ENCODE peak calls at places on chromosomes 2 and 18, in nine cellular contexts. R, T, W, G, Z, J, E, C and F are unnamed samples.

GRCh38 chr2:241177935-241178334 is 10.5 kb upstream of the ANO7 start:
- DNase-seq in R (no peak), T (no peak), W (no peak), G (no peak), Z (no peak), J (no peak), E (no peak), C (no peak), F (no peak)

GRCh38 chr2:197079832-197080555 is 153.5 kb upstream of the PGAP1 start:
- DNase-seq in R (no peak), T (peak; percentile 62), W (peak; percentile 78), G (no peak), Z (no peak), J (no peak), E (no peak), C (peak; percentile 30), F (peak; percentile 75)

GRCh38 chr2:157488877-157489276 is 45.0 kb upstream of the CYTIP start:
- DNase-seq in R (no peak), T (no peak), W (no peak), G (no peak), Z (no peak), J (no peak), E (no peak), C (no peak), F (peak; percentile 17)

GRCh38 chr2:74357627-74358026 is 14.4 kb upstream of the SLC4A5 start:
- DNase-seq in R (no peak), T (no peak), W (peak; percentile 12), G (peak; percentile 6), Z (no peak), J (no peak), E (no peak), C (no peak), F (no peak)

GRCh38 chr2:230130668-230131364 is 62.1 kb upstream of the SLC16A14 start:
- DNase-seq in R (peak; percentile 81), T (peak; percentile 19), W (peak; percentile 80), G (peak; percentile 93), Z (no peak), J (no peak), E (peak; percentile 21), C (peak; percentile 86), F (peak; percentile 79)

GRCh38 chr2:220275454-220275853 is 648.0 kb downstream of the SLC4A3 start:
- DNase-seq in R (no peak), T (no peak), W (peak; percentile 69), G (no peak), Z (no peak), J (no peak), E (no peak), C (peak; percentile 33), F (no peak)

GRCh38 chr2:174792309-174793025 is 28.2 kb upstream of the CHRNA1 start:
- DNase-seq in R (no peak), T (no peak), W (no peak), G (peak; percentile 34), Z (no peak), J (no peak), E (no peak), C (no peak), F (peak; percentile 62)

GRCh38 chr2:127879899-127880298 is 5.9 kb downstream of the AMMECR1L start:
- DNase-seq in R (no peak), T (no peak), W (no peak), G (no peak), Z (no peak), J (no peak), E (no peak), C (no peak), F (no peak)

GRCh38 chr18:48589797-48590519 is 51.1 kb downstream of the CTIF start:
- DNase-seq in R (no peak), T (no peak), W (no peak), G (no peak), Z (no peak), J (no peak), E (no peak), C (no peak), F (peak; percentile 18)

GRCh38 chr2:236128321-236128720 is 39.9 kb downstream of the GBX2 start:
- DNase-seq in R (no peak), T (no peak), W (peak; percentile 7), G (no peak), Z (no peak), J (no peak), E (no peak), C (no peak), F (no peak)

GRCh38 chr2:174153757-174154680 is 94.3 kb downstream of the OLA1 start:
- DNase-seq in R (peak; percentile 60), T (no peak), W (peak; percentile 86), G (peak; percentile 92), Z (no peak), J (no peak), E (no peak), C (peak; percentile 41), F (peak; percentile 35)

GRCh38 chr2:219442206-219443015 is 7.8 kb downstream of the SPEG start:
- DNase-seq in R (no peak), T (peak; percentile 47), W (no peak), G (no peak), Z (no peak), J (no peak), E (no peak), C (peak; percentile 32), F (no peak)

GRCh38 chr2:146374505-146374904 is 1470.3 kb upstream of the ACVR2A start:
- DNase-seq in R (no peak), T (no peak), W (peak; percentile 30), G (peak; percentile 42), Z (no peak), J (no peak), E (no peak), C (peak; percentile 24), F (no peak)

GRCh38 chr2:126661702-126662465 is 5.9 kb downstream of the GYPC start:
- DNase-seq in R (no peak), T (no peak), W (no peak), G (no peak), Z (no peak), J (no peak), E (peak; percentile 62), C (no peak), F (no peak)

GRCh38 chr2:107383706-107384105 is 443.0 kb upstream of the RGPD4 start:
- DNase-seq in R (no peak), T (no peak), W (no peak), G (no peak), Z (no peak), J (no peak), E (no peak), C (no peak), F (no peak)

GRCh38 chr2:117918608-117919007 is 95.3 kb downstream of the CCDC93 start:
- DNase-seq in R (no peak), T (no peak), W (no peak), G (no peak), Z (no peak), J (no peak), E (peak; percentile 29), C (no peak), F (no peak)

GRCh38 chr2:151264157-151264835 is 2.6 kb upstream of the RBM43 start:
- DNase-seq in R (no peak), T (no peak), W (no peak), G (no peak), Z (no peak), J (no peak), E (no peak), C (no peak), F (no peak)

GRCh38 chr18:12304351-12305210 is 3.5 kb upstream of the TUBB6 start:
- DNase-seq in R (peak; percentile 51), T (peak; percentile 30), W (peak; percentile 69), G (peak; percentile 69), Z (no peak), J (no peak), E (no peak), C (no peak), F (no peak)

GRCh38 chr2:102110168-102110567 is 32.4 kb upstream of the IL1R1 start:
- DNase-seq in R (no peak), T (no peak), W (no peak), G (no peak), Z (no peak), J (peak; percentile 11), E (no peak), C (no peak), F (no peak)

GRCh38 chr2:85772019-85772745 is 18.4 kb downstream of the ATOH8 start:
- DNase-seq in R (peak; percentile 100), T (peak; percentile 91), W (peak; percentile 99), G (peak; percentile 99), Z (peak; percentile 96), J (peak; percentile 85), E (no peak), C (peak; percentile 99), F (peak; percentile 100)

GRCh38 chr2:9796056-9796792 is 47.0 kb upstream of the TAF1B start:
- DNase-seq in R (no peak), T (no peak), W (no peak), G (no peak), Z (no peak), J (no peak), E (no peak), C (peak; percentile 19), F (no peak)

GRCh38 chr2:112821142-112821541 is 15.4 kb downstream of the IL1B start:
- DNase-seq in R (no peak), T (no peak), W (peak; percentile 15), G (no peak), Z (no peak), J (no peak), E (no peak), C (peak; percentile 49), F (no peak)